ENCODE peak calls at places on chromosomes 3 and 15, in seven cellular contexts. S, Q, W, M, P, V and O are unnamed samples.

GRCh38 chr15:44593042-44593736 is 56.2 kb downstream of the EIF3J start:
- DNase-seq in S (no peak), Q (peak), W (no peak), M (peak), P (no peak), V (no peak), O (no peak)

GRCh38 chr3:135516143-135516542 is 449.4 kb upstream of the PPP2R3A start:
- DNase-seq in S (no peak), Q (no peak), W (no peak), M (peak), P (no peak), V (no peak), O (no peak)

GRCh38 chr3:20069178-20069532 is 28.9 kb downstream of the KAT2B start:
- DNase-seq in S (no peak), Q (no peak), W (no peak), M (no peak), P (no peak), V (no peak), O (no peak)

GRCh38 chr15:80710635-80711553 is 15.8 kb downstream of the ABHD17C start:
- DNase-seq in S (no peak), Q (no peak), W (no peak), M (peak), P (no peak), V (no peak), O (no peak)

GRCh38 chr3:107753494-107753893 is 230.7 kb downstream of the BBX start:
- DNase-seq in S (no peak), Q (peak), W (no peak), M (peak), P (peak), V (no peak), O (peak)

GRCh38 chr3:8869613-8870012 is 93.7 kb downstream of the RAD18 start:
- DNase-seq in S (no peak), Q (peak), W (no peak), M (peak), P (no peak), V (peak), O (no peak)

GRCh38 chr3:65713016-65713415 is 325.7 kb downstream of the MAGI1 start:
- DNase-seq in S (no peak), Q (peak), W (no peak), M (peak), P (no peak), V (peak), O (no peak)

GRCh38 chr15:63985221-63986184 is 60.8 kb downstream of the DAPK2 start:
- DNase-seq in S (no peak), Q (peak), W (peak), M (no peak), P (no peak), V (no peak), O (no peak)

GRCh38 chr15:95832655-95833054 is 497.8 kb upstream of the NR2F2 start:
- DNase-seq in S (no peak), Q (no peak), W (no peak), M (no peak), P (no peak), V (no peak), O (no peak)

GRCh38 chr3:46564190-46565112 is 1.7 kb downstream of the LRRC2 start:
- DNase-seq in S (no peak), Q (no peak), W (peak), M (no peak), P (no peak), V (no peak), O (no peak)

GRCh38 chr3:181694805-181695660 is 16.7 kb upstream of the SOX2 start:
- DNase-seq in S (no peak), Q (no peak), W (peak), M (no peak), P (peak), V (no peak), O (no peak)
- TF ChIP-seq CTCF in S (no peak), Q (no peak), W (peak), M (peak), P (no peak), V (no peak), O (peak)

GRCh38 chr3:57582470-57583168 is 14.5 kb downstream of the ARF4 start:
- DNase-seq in S (no peak), Q (peak), W (no peak), M (no peak), P (no peak), V (no peak), O (no peak)
- TF ChIP-seq CTCF in S (no peak), Q (peak), W (no peak), M (peak), P (no peak), V (peak), O (peak)

GRCh38 chr3:122023335-122023734 is 1.3 kb upstream of the ILDR1 start:
- DNase-seq in S (no peak), Q (no peak), W (no peak), M (no peak), P (no peak), V (no peak), O (no peak)
- TF ChIP-seq CTCF in S (no peak), Q (no peak), W (no peak), M (no peak), P (no peak), V (no peak), O (no peak)

GRCh38 chr15:56273724-56274123 is 30.0 kb upstream of the RFX7 start:
- DNase-seq in S (no peak), Q (no peak), W (no peak), M (no peak), P (no peak), V (no peak), O (no peak)

GRCh38 chr15:56272474-56272873 is 28.8 kb upstream of the RFX7 start:
- DNase-seq in S (no peak), Q (no peak), W (no peak), M (no peak), P (no peak), V (no peak), O (no peak)
- TF ChIP-seq CTCF in S (no peak), Q (no peak), W (no peak), M (no peak), P (no peak), V (no peak), O (no peak)

GRCh38 chr3:113696658-113697191 is 283 bp upstream of the USF3 start:
- DNase-seq in S (peak), Q (peak), W (peak), M (peak), P (peak), V (peak), O (peak)
- TF ChIP-seq CTCF in S (no peak), Q (peak), W (peak), M (peak), P (no peak), V (peak), O (no peak)

GRCh38 chr15:89760303-89761008 is 9.4 kb upstream of the MESP1 start:
- DNase-seq in S (no peak), Q (peak), W (peak), M (peak), P (peak), V (no peak), O (peak)

GRCh38 chr15:89758981-89759380 is 7.9 kb upstream of the MESP1 start:
- DNase-seq in S (no peak), Q (no peak), W (no peak), M (no peak), P (no peak), V (no peak), O (no peak)

GRCh38 chr15:89761929-89762328 is 10.9 kb upstream of the MESP1 start:
- DNase-seq in S (no peak), Q (no peak), W (no peak), M (no peak), P (no peak), V (no peak), O (no peak)

GRCh38 chr15:89759835-89760234 is 8.8 kb upstream of the MESP1 start:
- DNase-seq in S (no peak), Q (no peak), W (no peak), M (no peak), P (no peak), V (no peak), O (no peak)

DNA sequence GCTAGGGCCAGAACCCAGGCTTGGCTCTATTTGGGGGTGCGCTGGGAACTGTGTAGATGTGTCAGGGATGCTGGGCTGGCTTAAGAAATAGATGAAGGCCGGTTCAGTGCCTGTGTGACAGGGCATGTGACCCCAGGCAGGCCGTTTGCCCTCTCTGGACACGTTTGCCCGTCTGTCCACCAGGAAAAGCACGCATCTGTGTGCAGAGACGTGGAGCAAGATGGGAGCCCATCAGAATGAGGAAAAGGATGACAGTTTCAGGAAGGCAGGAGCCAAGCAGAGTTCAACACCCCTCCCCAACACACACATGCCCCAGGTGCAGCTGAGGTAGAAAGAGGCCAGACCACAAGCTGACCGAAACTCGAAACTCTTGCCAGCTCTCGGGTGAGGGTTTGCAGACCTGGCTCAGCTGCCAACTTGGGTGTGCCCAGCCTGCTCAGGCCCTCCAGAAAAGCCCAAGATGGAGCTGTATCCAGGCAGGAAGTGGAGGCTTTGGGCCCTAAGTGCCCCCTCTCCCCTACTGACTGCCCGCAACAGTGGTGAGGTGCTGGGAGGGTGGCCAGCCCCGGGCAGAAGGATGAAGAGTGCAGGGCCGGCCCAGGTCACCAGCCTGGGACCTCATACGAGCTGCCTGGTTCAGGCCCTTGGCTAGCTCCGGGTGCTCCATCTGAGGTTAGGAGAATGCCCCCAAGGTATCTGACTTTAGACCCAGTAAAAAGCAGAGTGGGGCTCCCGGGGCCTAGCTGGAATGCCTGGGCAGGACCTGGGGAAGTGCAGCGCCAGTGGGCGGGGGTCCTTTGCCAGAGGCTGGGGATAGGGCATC is 10.2 kb upstream of the MESP1 start:
- DNase-seq in S (no peak), Q (no peak), W (no peak), M (no peak), P (no peak), V (no peak), O (no peak)
- TF ChIP-seq CTCF in S (peak), Q (no peak), W (peak), M (no peak), P (peak), V (no peak), O (no peak)

GRCh38 chr3:142152349-142152748 is 3.0 kb upstream of the TFDP2 start:
- DNase-seq in S (no peak), Q (no peak), W (no peak), M (no peak), P (peak), V (no peak), O (no peak)
- TF ChIP-seq CTCF in S (no peak), Q (peak), W (no peak), M (peak), P (peak), V (no peak), O (peak)